ENCODE peak calls at places on chromosome 18, in four cellular contexts. U is AG04450, J is RWPE1, W is nucleus accumbens. L is an unnamed sample.

GRCh38 chr18:13112982-13113381 is 105.6 kb upstream of the LDLRAD4 start:
- DNase-seq in U (no peak), J (no peak), W (peak; percentile 69), L (peak; percentile 30)

GRCh38 chr18:3538456-3538855 is 88.5 kb downstream of the TGIF1 start:
- DNase-seq in U (no peak), J (no peak), W (no peak), L (peak; percentile 64)

GRCh38 chr18:42915240-42915791 is 200.2 kb downstream of the RIT2 start:
- DNase-seq in U (no peak), J (no peak), W (no peak), L (no peak)

GRCh38 chr18:46385124-46385523 is 271.9 kb downstream of the LOXHD1 start:
- DNase-seq in U (no peak), J (no peak), W (no peak), L (no peak)

GRCh38 chr18:75977069-75977468 is 518.0 kb downstream of the ZNF516 start:
- DNase-seq in U (no peak), J (peak; percentile 3), W (no peak), L (no peak)

GRCh38 chr18:11020454-11020853 is 128.9 kb downstream of the PIEZO2 start:
- DNase-seq in U (no peak), J (no peak), W (no peak), L (no peak)

GRCh38 chr18:46916551-46917107 is 678 bp downstream of the PIAS2 start:
- DNase-seq in U (no peak), J (peak; percentile 20), W (peak; percentile 41), L (no peak)

GRCh38 chr18:49591775-49592174 is 29.9 kb downstream of the LIPG start:
- DNase-seq in U (no peak), J (no peak), W (no peak), L (no peak)

GRCh38 chr18:58407263-58407648 is 221.6 kb downstream of the ALPK2 start:
- DNase-seq in U (no peak), J (no peak), W (no peak), L (no peak)

GRCh38 chr18:48835745-48836191 is 115.0 kb downstream of the SMAD7 start:
- DNase-seq in U (no peak), J (no peak), W (no peak), L (no peak)

GRCh38 chr18:25454270-25454659 is 102.3 kb upstream of the ZNF521 start:
- DNase-seq in U (no peak), J (no peak), W (no peak), L (no peak)

GRCh38 chr18:32093106-32093511 is 1.4 kb downstream of the RNF138 start:
- DNase-seq in U (peak; percentile 11), J (peak; percentile 52), W (peak; percentile 47), L (peak; percentile 22)

GRCh38 chr18:43277164-43277600 is at the start of gene SYT4:
- DNase-seq in U (no peak), J (peak; percentile 1), W (peak; percentile 86), L (no peak)

GRCh38 chr18:22641973-22642372 is 224.3 kb upstream of the CTAGE1 start:
- DNase-seq in U (no peak), J (no peak), W (no peak), L (no peak)

GRCh38 chr18:73593207-73593606 is 554.4 kb downstream of the FBXO15 start:
- DNase-seq in U (no peak), J (no peak), W (no peak), L (no peak)

GRCh38 chr18:59704146-59704545 is 6.9 kb upstream of the CCBE1 start:
- DNase-seq in U (no peak), J (no peak), W (no peak), L (no peak)

GRCh38 chr18:827093-827677 is 15.1 kb upstream of the YES1 start:
- DNase-seq in U (no peak), J (no peak), W (no peak), L (no peak)

GRCh38 chr18:22999212-22999611 is 66.1 kb downstream of the RBBP8 start:
- DNase-seq in U (no peak), J (no peak), W (no peak), L (no peak)

GRCh38 chr18:9557250-9557943 is 57.0 kb downstream of the PPP4R1 start:
- DNase-seq in U (no peak), J (peak; percentile 50), W (no peak), L (no peak)

GRCh38 chr18:25016181-25016580 is 335.8 kb downstream of the ZNF521 start:
- DNase-seq in U (no peak), J (no peak), W (no peak), L (no peak)

GRCh38 chr18:10878703-10879102 is 270.7 kb downstream of the PIEZO2 start:
- DNase-seq in U (no peak), J (no peak), W (no peak), L (no peak)

GRCh38 chr18:49561127-49561376 is 805 bp upstream of the LIPG start:
- DNase-seq in U (no peak), J (no peak), W (no peak), L (no peak)

GRCh38 chr18:77143196-77143595 is 10.6 kb upstream of the MBP start:
- DNase-seq in U (no peak), J (no peak), W (no peak), L (no peak)

GRCh38 chr18:78769502-78770113 is 210.0 kb upstream of the SALL3 start:
- DNase-seq in U (no peak), J (no peak), W (no peak), L (no peak)

GRCh38 chr18:12079504-12080237 is 14.0 kb upstream of the ANKRD62 start:
- DNase-seq in U (no peak), J (no peak), W (no peak), L (peak; percentile 20)

GRCh38 chr18:76801567-76802505 is 20.5 kb upstream of the ZNF236 start:
- DNase-seq in U (no peak), J (peak; percentile 73), W (peak; percentile 28), L (no peak)

GRCh38 chr18:26549486-26550435 is 1.4 kb upstream of the KCTD1 start:
- DNase-seq in U (no peak), J (peak; percentile 57), W (peak; percentile 74), L (no peak)

GRCh38 chr18:11293794-11294193 is 144.4 kb upstream of the PIEZO2 start:
- DNase-seq in U (no peak), J (no peak), W (no peak), L (no peak)

GRCh38 chr18:27778925-27779324 is 398.0 kb downstream of the CDH2 start:
- DNase-seq in U (no peak), J (no peak), W (no peak), L (no peak)

GRCh38 chr18:73189718-73190117 is 321.9 kb upstream of the NETO1 start:
- DNase-seq in U (no peak), J (no peak), W (no peak), L (no peak)

GRCh38 chr18:48318481-48318880 is 90.7 kb downstream of the ZBTB7C start:
- DNase-seq in U (no peak), J (no peak), W (peak; percentile 34), L (no peak)

GRCh38 chr18:80154293-80154692 is 45.2 kb downstream of the ADNP2 start:
- DNase-seq in U (no peak), J (no peak), W (peak; percentile 25), L (no peak)

GRCh38 chr18:36655894-36656293 is 172.9 kb downstream of the TPGS2 start:
- DNase-seq in U (no peak), J (no peak), W (no peak), L (no peak)

GRCh38 chr18:52875711-52876110 is 535.7 kb downstream of the DCC start:
- DNase-seq in U (no peak), J (no peak), W (no peak), L (no peak)

GRCh38 chr18:41955688-41956087 is 654 bp downstream of the PIK3C3 start:
- DNase-seq in U (no peak), J (no peak), W (no peak), L (no peak)

GRCh38 chr18:10526211-10526949 is 553 bp downstream of the NAPG start:
- DNase-seq in U (no peak), J (peak; percentile 60), W (peak; percentile 69), L (no peak)

GRCh38 chr18:69400253-69400975 is at the start of gene DOK6:
- DNase-seq in U (no peak), J (no peak), W (peak; percentile 60), L (peak; percentile 32)

GRCh38 chr18:23828426-23828825 is 139.2 kb downstream of the LAMA3 start:
- DNase-seq in U (no peak), J (peak; percentile 81), W (no peak), L (peak; percentile 65)

GRCh38 chr18:70176537-70176936 is 28.9 kb downstream of the RTTN start:
- DNase-seq in U (no peak), J (no peak), W (no peak), L (no peak)

GRCh38 chr18:21803495-21803894 is 62.9 kb downstream of the MIB1 start:
- DNase-seq in U (no peak), J (no peak), W (no peak), L (no peak)

L was measured in fibroblast of the conjunctiva.